ENCODE peak calls at places on chromosomes 13 and 19, in five cellular contexts. One of them, this sample, is unnamed.
A peak's percentile ranks its signal among the peaks of the same experiment; 100 is the strongest.

GRCh38 chr13:39773833-39774232 is 118.4 kb downstream of the COG6 start:
- DNase-seq in tibial nerve: no peak
- DNase-seq in A549: no peak
- DNase-seq in cardiac muscle cell: no peak
- DNase-seq in colonic mucosa: no peak
- DNase-seq in this sample: no peak

GRCh38 chr13:44218501-44219240 is 155.0 kb upstream of the SERP2 start:
- DNase-seq in tibial nerve: peak; percentile 72
- DNase-seq in A549: no peak
- DNase-seq in cardiac muscle cell: peak; percentile 66
- DNase-seq in colonic mucosa: peak; percentile 60
- DNase-seq in this sample: peak; percentile 59

GRCh38 chr19:34881982-34882381 is 44.7 kb upstream of the ZNF30 start:
- DNase-seq in tibial nerve: no peak
- DNase-seq in A549: no peak
- DNase-seq in cardiac muscle cell: peak; percentile 15
- DNase-seq in colonic mucosa: no peak
- DNase-seq in this sample: no peak

GRCh38 chr19:911197-912033 is 1.6 kb downstream of the R3HDM4 start:
- DNase-seq in tibial nerve: no peak
- DNase-seq in A549: no peak
- DNase-seq in cardiac muscle cell: no peak
- DNase-seq in colonic mucosa: no peak
- DNase-seq in this sample: peak; percentile 68

GRCh38 chr13:27482996-27483395 is 32.6 kb upstream of the MTIF3 start:
- DNase-seq in tibial nerve: no peak
- DNase-seq in A549: no peak
- DNase-seq in cardiac muscle cell: no peak
- DNase-seq in colonic mucosa: peak; percentile 22
- DNase-seq in this sample: peak; percentile 40

GRCh38 chr13:37747071-37747612 is 122.4 kb downstream of the TRPC4 start:
- DNase-seq in tibial nerve: no peak
- DNase-seq in A549: no peak
- DNase-seq in cardiac muscle cell: peak; percentile 85
- DNase-seq in colonic mucosa: no peak
- DNase-seq in this sample: no peak

GRCh38 chr19:35856546-35857149 is at the start of gene KIRREL2:
- DNase-seq in tibial nerve: no peak
- DNase-seq in A549: no peak
- DNase-seq in cardiac muscle cell: no peak
- DNase-seq in colonic mucosa: no peak
- DNase-seq in this sample: no peak

GRCh38 chr13:26605845-26606244 is 48.4 kb downstream of the WASF3 start:
- DNase-seq in tibial nerve: no peak
- DNase-seq in A549: peak; percentile 19
- DNase-seq in cardiac muscle cell: no peak
- DNase-seq in colonic mucosa: no peak
- DNase-seq in this sample: no peak

GRCh38 chr13:89897681-89898080 is 1449.8 kb upstream of the MIR17HG start:
- DNase-seq in tibial nerve: no peak
- DNase-seq in A549: no peak
- DNase-seq in cardiac muscle cell: no peak
- DNase-seq in colonic mucosa: no peak
- DNase-seq in this sample: no peak

GRCh38 chr19:36771275-36772231 is 1.1 kb downstream of the ZNF850 start:
- DNase-seq in tibial nerve: no peak
- DNase-seq in A549: peak; percentile 60
- DNase-seq in cardiac muscle cell: peak; percentile 97
- DNase-seq in colonic mucosa: peak; percentile 62
- DNase-seq in this sample: peak; percentile 49

GRCh38 chr13:57437587-57437986 is 194.0 kb upstream of the PCDH17 start:
- DNase-seq in tibial nerve: no peak
- DNase-seq in A549: no peak
- DNase-seq in cardiac muscle cell: no peak
- DNase-seq in colonic mucosa: no peak
- DNase-seq in this sample: no peak

GRCh38 chr13:78029891-78030290 is 111.3 kb upstream of the EDNRB start:
- DNase-seq in tibial nerve: no peak
- DNase-seq in A549: no peak
- DNase-seq in cardiac muscle cell: no peak
- DNase-seq in colonic mucosa: no peak
- DNase-seq in this sample: no peak

GRCh38 chr19:46486358-46486757 is 9.3 kb downstream of the PNMA8B start:
- DNase-seq in tibial nerve: no peak
- DNase-seq in A549: no peak
- DNase-seq in cardiac muscle cell: no peak
- DNase-seq in colonic mucosa: no peak
- DNase-seq in this sample: no peak

GRCh38 chr13:70255406-70255991 is 147.2 kb upstream of the KLHL1 start:
- DNase-seq in tibial nerve: no peak
- DNase-seq in A549: no peak
- DNase-seq in cardiac muscle cell: no peak
- DNase-seq in colonic mucosa: no peak
- DNase-seq in this sample: no peak

GRCh38 chr19:18450934-18451836 is 13.3 kb upstream of the ISYNA1 start:
- DNase-seq in tibial nerve: peak; percentile 89
- DNase-seq in A549: peak; percentile 64
- DNase-seq in cardiac muscle cell: peak; percentile 81
- DNase-seq in colonic mucosa: peak; percentile 90
- DNase-seq in this sample: peak; percentile 96

GRCh38 chr13:30843548-30843947 is 62.5 kb upstream of the MEDAG start:
- DNase-seq in tibial nerve: no peak
- DNase-seq in A549: no peak
- DNase-seq in cardiac muscle cell: no peak
- DNase-seq in colonic mucosa: no peak
- DNase-seq in this sample: no peak

GRCh38 chr19:29098863-29099481 is 114.0 kb downstream of the UQCRFS1 start:
- DNase-seq in tibial nerve: peak; percentile 54
- DNase-seq in A549: peak; percentile 69
- DNase-seq in cardiac muscle cell: peak; percentile 77
- DNase-seq in colonic mucosa: peak; percentile 38
- DNase-seq in this sample: peak; percentile 31

GRCh38 chr19:934865-935422 is 9.1 kb downstream of the ARID3A start:
- DNase-seq in tibial nerve: peak; percentile 58
- DNase-seq in A549: peak; percentile 38
- DNase-seq in cardiac muscle cell: peak; percentile 90
- DNase-seq in colonic mucosa: peak; percentile 88
- DNase-seq in this sample: peak; percentile 85

GRCh38 chr13:74135306-74136088 is 1.3 kb upstream of the KLF12 start:
- DNase-seq in tibial nerve: peak; percentile 30
- DNase-seq in A549: peak; percentile 62
- DNase-seq in cardiac muscle cell: peak; percentile 82
- DNase-seq in colonic mucosa: peak; percentile 74
- DNase-seq in this sample: peak; percentile 86

GRCh38 chr13:21675095-21676007 is 4.5 kb downstream of the FGF9 start:
- DNase-seq in tibial nerve: no peak
- DNase-seq in A549: no peak
- DNase-seq in cardiac muscle cell: no peak
- DNase-seq in colonic mucosa: peak; percentile 61
- DNase-seq in this sample: peak; percentile 70

GRCh38 chr13:39784347-39784746 is 128.9 kb downstream of the COG6 start:
- DNase-seq in tibial nerve: no peak
- DNase-seq in A549: no peak
- DNase-seq in cardiac muscle cell: no peak
- DNase-seq in colonic mucosa: no peak
- DNase-seq in this sample: no peak

GRCh38 chr13:101019126-101019525 is 344.5 kb upstream of the TMTC4 start:
- DNase-seq in tibial nerve: no peak
- DNase-seq in A549: no peak
- DNase-seq in cardiac muscle cell: no peak
- DNase-seq in colonic mucosa: no peak
- DNase-seq in this sample: no peak

GRCh38 chr19:507286-508203 is at the start of gene TPGS1:
- DNase-seq in tibial nerve: peak; percentile 51
- DNase-seq in A549: peak; percentile 75
- DNase-seq in cardiac muscle cell: peak; percentile 100
- DNase-seq in colonic mucosa: peak; percentile 83
- DNase-seq in this sample: peak; percentile 91

GRCh38 chr13:30418075-30418715 is 4.1 kb upstream of the UBE2L5 start:
- DNase-seq in tibial nerve: no peak
- DNase-seq in A549: no peak
- DNase-seq in cardiac muscle cell: no peak
- DNase-seq in colonic mucosa: no peak
- DNase-seq in this sample: no peak

GRCh38 chr13:21014666-21015170 is 46.7 kb downstream of the LATS2 start:
- DNase-seq in tibial nerve: no peak
- DNase-seq in A549: peak; percentile 21
- DNase-seq in cardiac muscle cell: peak; percentile 79
- DNase-seq in colonic mucosa: no peak
- DNase-seq in this sample: no peak

GRCh38 chr13:53254495-53254894 is 225.9 kb downstream of the OLFM4 start:
- DNase-seq in tibial nerve: no peak
- DNase-seq in A549: no peak
- DNase-seq in cardiac muscle cell: peak; percentile 0
- DNase-seq in colonic mucosa: no peak
- DNase-seq in this sample: no peak

GRCh38 chr13:73717632-73718031 is 416.6 kb downstream of the KLF12 start:
- DNase-seq in tibial nerve: no peak
- DNase-seq in A549: no peak
- DNase-seq in cardiac muscle cell: peak; percentile 46
- DNase-seq in colonic mucosa: no peak
- DNase-seq in this sample: no peak

GRCh38 chr13:39612023-39612637 is 9.1 kb upstream of the LHFPL6 start:
- DNase-seq in tibial nerve: peak; percentile 65
- DNase-seq in A549: peak; percentile 55
- DNase-seq in cardiac muscle cell: peak; percentile 84
- DNase-seq in colonic mucosa: peak; percentile 77
- DNase-seq in this sample: no peak

GRCh38 chr13:31167490-31167889 is 5.8 kb upstream of the HSPH1 start:
- DNase-seq in tibial nerve: no peak
- DNase-seq in A549: peak; percentile 19
- DNase-seq in cardiac muscle cell: no peak
- DNase-seq in colonic mucosa: no peak
- DNase-seq in this sample: no peak

GRCh38 chr19:45881082-45881908 is 4.6 kb downstream of the IRF2BP1 start:
- DNase-seq in tibial nerve: no peak
- DNase-seq in A549: no peak
- DNase-seq in cardiac muscle cell: no peak
- DNase-seq in colonic mucosa: peak; percentile 42
- DNase-seq in this sample: no peak

GRCh38 chr19:10033614-10034013 is 20.3 kb downstream of the RDH8 start:
- DNase-seq in tibial nerve: no peak
- DNase-seq in A549: no peak
- DNase-seq in cardiac muscle cell: no peak
- DNase-seq in colonic mucosa: no peak
- DNase-seq in this sample: no peak

DNA sequence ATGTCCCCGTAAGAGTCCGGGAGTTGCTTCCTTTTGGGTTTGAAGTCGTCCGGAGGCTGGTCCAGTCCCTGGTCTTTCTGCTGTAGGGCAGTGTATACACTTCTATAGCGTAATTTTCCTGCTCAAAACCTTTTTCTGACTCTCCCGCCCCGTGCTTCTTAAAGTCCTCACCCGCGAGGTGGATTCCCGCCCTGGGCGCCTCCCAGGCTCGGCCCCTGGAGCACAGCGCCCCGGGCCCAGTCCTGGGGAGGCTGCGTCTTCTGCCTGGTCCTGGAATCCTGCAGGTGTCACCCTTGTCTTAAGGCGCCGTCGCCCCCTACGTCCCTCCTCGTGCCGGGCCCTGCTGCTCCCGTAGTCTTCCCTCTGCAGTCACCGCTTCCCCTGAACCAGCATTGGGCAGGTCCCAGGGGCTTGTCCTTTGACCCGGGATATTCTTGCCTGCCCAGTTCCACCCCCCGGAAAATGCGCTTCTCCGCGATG is 34.4 kb upstream of the ZNF808 start:
- DNase-seq in tibial nerve: no peak
- DNase-seq in A549: no peak
- DNase-seq in cardiac muscle cell: no peak
- DNase-seq in colonic mucosa: no peak
- DNase-seq in this sample: no peak
- TF ChIP-seq CTCF in tibial nerve: no peak
- TF ChIP-seq CTCF in A549: no peak
- TF ChIP-seq CTCF in cardiac muscle cell: no peak
- TF ChIP-seq CTCF in colonic mucosa: no peak
- TF ChIP-seq CTCF in this sample: no peak

GRCh38 chr19:6737284-6737872 is at the start of gene GPR108:
- DNase-seq in tibial nerve: peak; percentile 99
- DNase-seq in A549: peak; percentile 99
- DNase-seq in cardiac muscle cell: peak; percentile 100
- DNase-seq in colonic mucosa: peak; percentile 99
- DNase-seq in this sample: peak; percentile 99

GRCh38 chr19:6739390-6739883 is at the start of gene TRIP10:
- DNase-seq in tibial nerve: peak; percentile 85
- DNase-seq in A549: peak; percentile 78
- DNase-seq in cardiac muscle cell: peak; percentile 88
- DNase-seq in colonic mucosa: peak; percentile 89
- DNase-seq in this sample: peak; percentile 93

GRCh38 chr19:6737873-6738725 is 719 bp upstream of the GPR108 start:
- DNase-seq in tibial nerve: peak; percentile 96
- DNase-seq in A549: peak; percentile 84
- DNase-seq in cardiac muscle cell: peak; percentile 89
- DNase-seq in colonic mucosa: peak; percentile 98
- DNase-seq in this sample: peak; percentile 92

GRCh38 chr19:6739884-6740588 is 556 bp downstream of the TRIP10 start:
- DNase-seq in tibial nerve: no peak
- DNase-seq in A549: peak; percentile 50
- DNase-seq in cardiac muscle cell: no peak
- DNase-seq in colonic mucosa: no peak
- DNase-seq in this sample: peak; percentile 65

DNA sequence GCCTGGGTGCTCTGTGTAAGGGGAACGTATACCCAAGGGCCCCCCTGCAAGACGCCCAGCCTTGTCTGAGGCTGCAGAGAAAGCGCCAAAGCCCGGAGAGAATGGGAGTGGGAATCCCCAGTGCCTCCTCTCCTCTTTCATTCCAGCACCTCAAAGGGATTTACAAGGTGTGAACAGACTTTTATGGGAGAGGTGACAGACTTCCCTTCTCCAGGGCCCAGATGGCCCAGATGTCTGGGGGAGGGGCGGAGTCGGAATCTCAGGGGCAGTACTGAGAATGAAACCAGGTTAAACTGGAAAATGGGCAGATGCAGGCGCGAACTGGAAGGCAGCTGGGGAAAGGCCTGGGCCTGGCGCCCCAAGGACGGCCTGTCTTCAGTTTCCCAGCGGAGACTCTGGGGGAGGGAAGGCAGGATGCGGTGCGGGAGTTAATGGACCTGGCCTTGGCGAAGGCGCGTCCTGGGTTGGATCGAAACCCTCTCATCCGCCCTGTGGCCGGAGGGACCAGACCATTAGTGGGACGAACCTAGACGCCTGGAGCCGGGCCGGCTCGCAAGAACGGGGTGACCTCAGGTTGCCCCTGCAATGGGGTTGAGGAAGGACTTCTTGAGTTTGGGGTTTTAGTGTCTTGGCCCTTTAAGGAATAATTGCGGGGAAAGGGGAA is 622 bp upstream of the TRIP10 start:
- DNase-seq in tibial nerve: no peak
- DNase-seq in A549: no peak
- DNase-seq in cardiac muscle cell: no peak
- DNase-seq in colonic mucosa: peak; percentile 88
- DNase-seq in this sample: peak; percentile 76
- H3K4me3 ChIP-seq in tibial nerve: peak overlapping the region; percentile 40
- H3K4me3 ChIP-seq in A549: peak overlapping the region; percentile 93
- H3K4me3 ChIP-seq in cardiac muscle cell: peak overlapping the region; percentile 7
- H3K4me3 ChIP-seq in colonic mucosa: peak overlapping the region; percentile 38
- H3K4me3 ChIP-seq in this sample: no peak overlapping the region

GRCh38 chr19:6056282-6056741 is 54.0 kb downstream of the RFX2 start:
- DNase-seq in tibial nerve: no peak
- DNase-seq in A549: peak; percentile 32
- DNase-seq in cardiac muscle cell: no peak
- DNase-seq in colonic mucosa: peak; percentile 64
- DNase-seq in this sample: peak; percentile 74
- TF ChIP-seq CTCF in tibial nerve: no peak
- TF ChIP-seq CTCF in A549: no peak
- TF ChIP-seq CTCF in cardiac muscle cell: no peak
- TF ChIP-seq CTCF in colonic mucosa: no peak
- TF ChIP-seq CTCF in this sample: no peak

GRCh38 chr13:80048802-80049201 is 292.1 kb downstream of the SPRY2 start:
- DNase-seq in tibial nerve: peak; percentile 70
- DNase-seq in A549: peak; percentile 39
- DNase-seq in cardiac muscle cell: peak; percentile 96
- DNase-seq in colonic mucosa: peak; percentile 66
- DNase-seq in this sample: peak; percentile 57
- H3K4me3 ChIP-seq in tibial nerve: no peak overlapping the region
- H3K4me3 ChIP-seq in A549: no peak overlapping the region
- H3K4me3 ChIP-seq in cardiac muscle cell: no peak overlapping the region
- H3K4me3 ChIP-seq in colonic mucosa: no peak overlapping the region
- H3K4me3 ChIP-seq in this sample: no peak overlapping the region